ENCODE peak calls at places on chromosome 5, in eight cellular contexts. X is astrocyte, V is tibial artery, G is HFFc6, U is bronchial epithelial cell, R is left ventricle myocardium inferior, C is RWPE1, H is heart right ventricle. J is an unnamed sample.

GRCh38 chr5:1285883-1286291 is 9.0 kb downstream of the TERT start:
- DNase-seq in X (no peak), V (no peak), G (no peak), U (no peak), R (no peak), C (no peak), H (no peak), J (no peak)

GRCh38 chr5:139823757-139824355 is 28.2 kb downstream of the PSD2 start:
- DNase-seq in X (no peak), V (no peak), G (no peak), U (no peak), R (no peak), C (no peak), H (no peak), J (no peak)

GRCh38 chr5:68290260-68290674 is 74.7 kb downstream of the PIK3R1 start:
- DNase-seq in X (peak; percentile 56), V (no peak), G (peak; percentile 52), U (no peak), R (peak; percentile 25), C (no peak), H (peak; percentile 41), J (no peak)

GRCh38 chr5:10489810-10490426 is 48.2 kb downstream of the ROPN1L start:
- DNase-seq in X (no peak), V (no peak), G (no peak), U (no peak), R (no peak), C (no peak), H (no peak), J (peak; percentile 66)

GRCh38 chr5:13029211-13029610 is 915.3 kb downstream of the DNAH5 start:
- DNase-seq in X (no peak), V (no peak), G (no peak), U (no peak), R (no peak), C (no peak), H (no peak), J (no peak)

GRCh38 chr5:172777381-172778222 is 6.6 kb upstream of the DUSP1 start:
- DNase-seq in X (peak; percentile 76), V (peak; percentile 96), G (peak; percentile 78), U (peak; percentile 89), R (peak; percentile 85), C (peak; percentile 78), H (peak; percentile 81), J (peak; percentile 84)

GRCh38 chr5:78920604-78921003 is 64.5 kb downstream of the ARSB start:
- DNase-seq in X (peak; percentile 36), V (no peak), G (peak; percentile 35), U (no peak), R (no peak), C (no peak), H (peak; percentile 34), J (no peak)

GRCh38 chr5:159936686-159937329 is 20.5 kb downstream of the ADRA1B start:
- DNase-seq in X (no peak), V (no peak), G (no peak), U (peak; percentile 89), R (no peak), C (peak; percentile 81), H (no peak), J (no peak)

GRCh38 chr5:55180016-55180415 is 7.0 kb upstream of the CDC20B start:
- DNase-seq in X (no peak), V (no peak), G (no peak), U (peak; percentile 86), R (no peak), C (peak; percentile 46), H (no peak), J (no peak)

GRCh38 chr5:52771343-52772039 is 16.2 kb upstream of the ITGA1 start:
- DNase-seq in X (no peak), V (no peak), G (no peak), U (no peak), R (no peak), C (no peak), H (no peak), J (peak; percentile 34)

GRCh38 chr5:151581841-151582583 is 9.1 kb downstream of the FAT2 start:
- DNase-seq in X (no peak), V (no peak), G (no peak), U (peak; percentile 89), R (no peak), C (peak; percentile 90), H (no peak), J (no peak)

GRCh38 chr5:67010684-67011409 is 185.8 kb downstream of the CD180 start:
- DNase-seq in X (peak; percentile 96), V (no peak), G (peak; percentile 52), U (peak; percentile 99), R (no peak), C (peak; percentile 86), H (no peak), J (no peak)

GRCh38 chr5:40410231-40410861 is 269.4 kb upstream of the PTGER4 start:
- DNase-seq in X (peak; percentile 86), V (peak; percentile 21), G (no peak), U (peak; percentile 83), R (no peak), C (peak; percentile 65), H (peak; percentile 32), J (no peak)

GRCh38 chr5:1374680-1375055 is 29.8 kb upstream of the CLPTM1L start:
- DNase-seq in X (no peak), V (no peak), G (no peak), U (no peak), R (no peak), C (no peak), H (no peak), J (no peak)

GRCh38 chr5:79011869-79012268 is 26.8 kb upstream of the ARSB start:
- DNase-seq in X (no peak), V (no peak), G (no peak), U (no peak), R (no peak), C (no peak), H (no peak), J (no peak)

GRCh38 chr5:159478950-159479349 is 148.7 kb upstream of the IL12B start:
- DNase-seq in X (no peak), V (no peak), G (no peak), U (no peak), R (no peak), C (no peak), H (no peak), J (no peak)

GRCh38 chr5:58244819-58245478 is 214.9 kb downstream of the PLK2 start:
- DNase-seq in X (no peak), V (no peak), G (no peak), U (no peak), R (no peak), C (no peak), H (peak; percentile 57), J (no peak)

GRCh38 chr5:66992547-66992946 is 204.1 kb downstream of the CD180 start:
- DNase-seq in X (no peak), V (no peak), G (no peak), U (no peak), R (no peak), C (no peak), H (no peak), J (no peak)

GRCh38 chr5:141040093-141040762 is 10.9 kb upstream of the PCDHB1 start:
- DNase-seq in X (no peak), V (no peak), G (no peak), U (peak; percentile 60), R (peak; percentile 20), C (peak; percentile 90), H (peak; percentile 9), J (no peak)
- TF ChIP-seq CTCF in X (no peak), V (no peak), G (peak; percentile 46), U (peak; percentile 74), R (peak; percentile 45), C (peak; percentile 70), H (peak; percentile 37), J (no peak)

GRCh38 chr5:98836175-98836574 is 62.7 kb downstream of the RGMB start:
- DNase-seq in X (no peak), V (no peak), G (no peak), U (no peak), R (no peak), C (no peak), H (no peak), J (no peak)

GRCh38 chr5:98840946-98841345 is 67.5 kb downstream of the RGMB start:
- DNase-seq in X (no peak), V (no peak), G (no peak), U (no peak), R (no peak), C (no peak), H (no peak), J (no peak)

GRCh38 chr5:98844865-98845264 is 71.4 kb downstream of the RGMB start:
- DNase-seq in X (no peak), V (no peak), G (no peak), U (no peak), R (no peak), C (no peak), H (no peak), J (no peak)

GRCh38 chr5:98843481-98843880 is 70.0 kb downstream of the RGMB start:
- DNase-seq in X (no peak), V (no peak), G (no peak), U (no peak), R (no peak), C (no peak), H (no peak), J (no peak)

GRCh38 chr5:98839469-98840383 is 66.3 kb downstream of the RGMB start:
- DNase-seq in X (peak; percentile 10), V (no peak), G (no peak), U (peak; percentile 12), R (no peak), C (no peak), H (no peak), J (no peak)
- TF ChIP-seq CTCF in X (no peak), V (no peak), G (peak; percentile 63), U (peak; percentile 33), R (peak; percentile 54), C (peak; percentile 55), H (peak; percentile 41), J (peak; percentile 50)

DNA sequence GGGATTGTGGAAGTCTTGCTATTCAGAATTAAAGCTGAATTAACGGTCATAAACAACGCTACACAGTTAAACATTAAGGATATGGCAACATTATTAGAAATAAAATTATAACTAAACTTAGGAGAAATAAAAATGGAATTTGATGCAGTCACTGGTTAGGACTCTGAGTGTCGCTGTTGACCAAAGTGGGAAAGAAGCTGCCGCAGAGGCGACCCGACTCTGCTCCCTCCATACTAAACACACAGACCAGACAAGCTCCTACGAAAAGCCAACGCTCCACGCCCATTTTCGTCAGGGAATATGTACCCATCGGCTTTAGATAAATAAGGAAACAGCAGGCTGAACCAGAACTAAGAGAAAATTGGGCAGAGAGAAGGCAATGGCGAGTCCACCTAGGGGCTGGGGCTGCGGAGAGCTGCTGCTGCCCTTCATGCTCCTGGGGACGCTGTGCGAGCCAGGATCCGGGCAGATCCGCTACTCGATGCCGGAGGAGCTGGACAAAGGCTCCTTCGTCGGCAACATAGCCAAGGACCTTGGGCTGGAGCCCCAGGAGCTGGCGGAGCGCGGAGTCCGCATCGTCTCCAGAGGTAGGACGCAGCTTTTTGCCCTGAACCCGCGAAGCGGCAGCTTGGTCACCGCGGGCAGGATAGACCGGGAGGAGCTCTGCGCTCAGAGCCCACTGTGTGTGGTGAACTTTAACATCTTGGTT is at the start of gene PCDHGA5:
- DNase-seq in X (peak; percentile 4), V (no peak), G (no peak), U (no peak), R (no peak), C (no peak), H (no peak), J (no peak)
- TF ChIP-seq CTCF in X (no peak), V (no peak), G (no peak), U (no peak), R (peak; percentile 51), C (no peak), H (peak; percentile 8), J (no peak)

DNA sequence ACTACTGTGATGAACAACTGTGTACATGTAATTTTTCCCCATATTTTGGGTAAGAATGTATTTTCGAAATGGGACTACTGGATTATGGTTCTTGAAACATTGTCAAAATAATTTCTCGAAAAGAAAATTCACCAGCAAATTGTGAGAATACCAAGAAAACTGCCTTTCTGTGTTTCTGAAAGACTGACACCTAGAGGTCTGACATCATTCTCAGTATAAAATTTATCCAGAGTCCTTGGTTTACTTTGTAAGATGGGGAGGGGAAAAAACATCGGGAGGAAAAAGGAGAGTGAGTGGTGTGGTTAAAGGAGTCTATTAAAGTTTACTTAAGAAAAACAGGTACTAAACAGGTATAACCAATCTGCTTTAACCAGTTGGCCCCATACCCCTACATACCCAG is 149.2 kb downstream of the CEP120 start:
- DNase-seq in X (no peak), V (no peak), G (no peak), U (no peak), R (no peak), C (no peak), H (no peak), J (no peak)
- TF ChIP-seq CTCF in X (no peak), V (peak; percentile 37), G (peak; percentile 53), U (no peak), R (peak; percentile 54), C (peak; percentile 3), H (no peak), J (no peak)

J was measured in GM10248.